ENCODE peak calls at places on chromosome 4, in seven cellular contexts. One of them, this sample, is unnamed.

GRCh38 chr4:10527438-10527837 is 70.2 kb upstream of the ZNF518B start:
- DNase-seq in left colon: no peak
- DNase-seq in HS-5: no peak
- DNase-seq in occipital lobe: no peak
- DNase-seq in upper lobe of left lung: no peak
- DNase-seq in IMR-90: no peak
- DNase-seq in GF-D8: no peak
- DNase-seq in this sample: no peak

GRCh38 chr4:86185659-86186058 is 174.2 kb downstream of the MAPK10 start:
- DNase-seq in left colon: no peak
- DNase-seq in HS-5: no peak
- DNase-seq in occipital lobe: no peak
- DNase-seq in upper lobe of left lung: no peak
- DNase-seq in IMR-90: no peak
- DNase-seq in GF-D8: no peak
- DNase-seq in this sample: no peak

GRCh38 chr4:791866-792630 is 33.9 kb downstream of the CPLX1 start:
- DNase-seq in left colon: no peak
- DNase-seq in HS-5: no peak
- DNase-seq in occipital lobe: no peak
- DNase-seq in upper lobe of left lung: peak
- DNase-seq in IMR-90: no peak
- DNase-seq in GF-D8: no peak
- DNase-seq in this sample: peak

GRCh38 chr4:104262678-104263077 is 232.0 kb downstream of the CXXC4 start:
- DNase-seq in left colon: no peak
- DNase-seq in HS-5: no peak
- DNase-seq in occipital lobe: no peak
- DNase-seq in upper lobe of left lung: no peak
- DNase-seq in IMR-90: no peak
- DNase-seq in GF-D8: no peak
- DNase-seq in this sample: no peak

GRCh38 chr4:101597204-101597603 is 193.3 kb upstream of the BANK1 start:
- DNase-seq in left colon: no peak
- DNase-seq in HS-5: no peak
- DNase-seq in occipital lobe: no peak
- DNase-seq in upper lobe of left lung: no peak
- DNase-seq in IMR-90: no peak
- DNase-seq in GF-D8: no peak
- DNase-seq in this sample: peak

GRCh38 chr4:19437008-19437407 is 814.7 kb upstream of the SLIT2 start:
- DNase-seq in left colon: no peak
- DNase-seq in HS-5: no peak
- DNase-seq in occipital lobe: no peak
- DNase-seq in upper lobe of left lung: no peak
- DNase-seq in IMR-90: no peak
- DNase-seq in GF-D8: no peak
- DNase-seq in this sample: no peak

GRCh38 chr4:79366422-79366821 is 40.6 kb upstream of the NAA11 start:
- DNase-seq in left colon: no peak
- DNase-seq in HS-5: no peak
- DNase-seq in occipital lobe: no peak
- DNase-seq in upper lobe of left lung: no peak
- DNase-seq in IMR-90: no peak
- DNase-seq in GF-D8: no peak
- DNase-seq in this sample: no peak

GRCh38 chr4:121155893-121156292 is 8.2 kb downstream of the TNIP3 start:
- DNase-seq in left colon: no peak
- DNase-seq in HS-5: peak
- DNase-seq in occipital lobe: no peak
- DNase-seq in upper lobe of left lung: no peak
- DNase-seq in IMR-90: peak
- DNase-seq in GF-D8: no peak
- DNase-seq in this sample: no peak

GRCh38 chr4:153541426-153542096 is 75.4 kb downstream of the TMEM131L start:
- DNase-seq in left colon: no peak
- DNase-seq in HS-5: peak
- DNase-seq in occipital lobe: no peak
- DNase-seq in upper lobe of left lung: no peak
- DNase-seq in IMR-90: peak
- DNase-seq in GF-D8: no peak
- DNase-seq in this sample: no peak

GRCh38 chr4:6287017-6287788 is 17.6 kb downstream of the WFS1 start:
- DNase-seq in left colon: no peak
- DNase-seq in HS-5: no peak
- DNase-seq in occipital lobe: no peak
- DNase-seq in upper lobe of left lung: peak
- DNase-seq in IMR-90: no peak
- DNase-seq in GF-D8: no peak
- DNase-seq in this sample: no peak

GRCh38 chr4:184318852-184319251 is 101.2 kb upstream of the ENPP6 start:
- DNase-seq in left colon: no peak
- DNase-seq in HS-5: no peak
- DNase-seq in occipital lobe: no peak
- DNase-seq in upper lobe of left lung: no peak
- DNase-seq in IMR-90: no peak
- DNase-seq in GF-D8: no peak
- DNase-seq in this sample: no peak

GRCh38 chr4:155676430-155676825 is 9.8 kb downstream of the GUCY1A1 start:
- DNase-seq in left colon: no peak
- DNase-seq in HS-5: no peak
- DNase-seq in occipital lobe: no peak
- DNase-seq in upper lobe of left lung: no peak
- DNase-seq in IMR-90: no peak
- DNase-seq in GF-D8: no peak
- DNase-seq in this sample: no peak

GRCh38 chr4:53196195-53196641 is 169.6 kb downstream of the SCFD2 start:
- DNase-seq in left colon: no peak
- DNase-seq in HS-5: no peak
- DNase-seq in occipital lobe: no peak
- DNase-seq in upper lobe of left lung: no peak
- DNase-seq in IMR-90: peak
- DNase-seq in GF-D8: no peak
- DNase-seq in this sample: no peak

GRCh38 chr4:10085828-10086505 is 30.6 kb downstream of the WDR1 start:
- DNase-seq in left colon: peak
- DNase-seq in HS-5: no peak
- DNase-seq in occipital lobe: no peak
- DNase-seq in upper lobe of left lung: no peak
- DNase-seq in IMR-90: no peak
- DNase-seq in GF-D8: no peak
- DNase-seq in this sample: no peak

GRCh38 chr4:149605601-149606378 is 209.9 kb downstream of the IQCM start:
- DNase-seq in left colon: no peak
- DNase-seq in HS-5: peak
- DNase-seq in occipital lobe: no peak
- DNase-seq in upper lobe of left lung: no peak
- DNase-seq in IMR-90: peak
- DNase-seq in GF-D8: no peak
- DNase-seq in this sample: no peak